ENCODE peak calls at places on chromosomes 4 and X, in four cellular contexts. K is IMR-90, O is A549, L is HepG2. G is an unnamed sample.

GRCh38 chrX:109635151-109635550 is 10.2 kb upstream of the KCNE5 start:
- DNase-seq in O (peak; percentile 3), L (no peak), K (peak; percentile 5), G (peak; percentile 25)

GRCh38 chr4:15906024-15906443 is 32.5 kb downstream of the FGFBP1 start:
- DNase-seq in K (no peak), O (peak; percentile 85), L (no peak), G (peak; percentile 51)

GRCh38 chr4:2412534-2412884 is 5.9 kb downstream of the ZFYVE28 start:
- DNase-seq in K (no peak), O (no peak), L (no peak), G (peak; percentile 83)

GRCh38 chrX:46547857-46548256 is 2.6 kb upstream of the ZNF674 start:
- DNase-seq in O (no peak), K (peak; percentile 84), L (peak; percentile 27), G (no peak)

GRCh38 chr4:42310343-42310742 is 86.9 kb upstream of the SHISA3 start:
- DNase-seq in K (no peak), L (no peak), O (no peak), G (no peak)

GRCh38 chr4:87560802-87561201 is 31.6 kb upstream of the SPARCL1 start:
- DNase-seq in K (no peak), L (no peak), O (no peak), G (no peak)

GRCh38 chrX:97461763-97462162 is 578.1 kb downstream of the RPA4 start:
- DNase-seq in O (no peak), L (no peak), K (no peak), G (no peak)

GRCh38 chr4:134471569-134471968 is 270.0 kb upstream of the PABPC4L start:
- DNase-seq in O (no peak), K (no peak), L (no peak), G (no peak)

GRCh38 chrX:3699841-3700381 is 13.5 kb downstream of the PRKX start:
- DNase-seq in O (no peak), K (no peak), L (no peak), G (no peak)

GRCh38 chr4:107391009-107391629 is 328.9 kb downstream of the PAPSS1 start:
- DNase-seq in K (no peak), L (no peak), O (no peak), G (no peak)

GRCh38 chr4:74094227-74094626 is 4.8 kb downstream of the CXCL2 start:
- DNase-seq in K (no peak), O (no peak), L (no peak), G (no peak)

GRCh38 chr4:52369649-52370048 is 289.5 kb downstream of the USP46 start:
- DNase-seq in K (no peak), O (no peak), L (peak; percentile 97), G (no peak)

GRCh38 chrX:53474707-53475106 is 40.5 kb upstream of the HSD17B10 start:
- DNase-seq in K (no peak), O (no peak), L (no peak), G (no peak)

GRCh38 chr4:97576955-97577354 is 566.3 kb downstream of the STPG2 start:
- DNase-seq in O (no peak), K (no peak), L (no peak), G (no peak)

GRCh38 chr4:24805036-24805435 is 9.7 kb downstream of the SOD3 start:
- DNase-seq in O (no peak), K (no peak), L (no peak), G (no peak)

GRCh38 chr4:37644962-37645361 is 41.2 kb downstream of the RELL1 start:
- DNase-seq in L (no peak), K (peak; percentile 91), O (no peak), G (no peak)

GRCh38 chr4:167419468-167420133 is 185.3 kb upstream of the SPOCK3 start:
- DNase-seq in K (no peak), L (no peak), O (no peak), G (no peak)

GRCh38 chrX:2434764-2435163 is 66.0 kb downstream of the DHRSX start:
- DNase-seq in O (no peak), K (no peak), L (no peak), G (no peak)

GRCh38 chrX:119398587-119398973 is 556 bp upstream of the SLC25A43 start:
- DNase-seq in K (no peak), L (peak; percentile 7), O (no peak), G (peak; percentile 16)

GRCh38 chr4:16642897-16643296 is 255.5 kb downstream of the LDB2 start:
- DNase-seq in L (peak; percentile 7), K (no peak), O (no peak), G (peak; percentile 7)

GRCh38 chr4:19329631-19330030 is 922.1 kb upstream of the SLIT2 start:
- DNase-seq in O (no peak), L (no peak), K (peak; percentile 41), G (no peak)

GRCh38 chrX:85159644-85160043 is 83.9 kb downstream of the SATL1 start:
- DNase-seq in L (no peak), O (no peak), K (no peak), G (no peak)

GRCh38 chr4:175419120-175419774 is 392.8 kb downstream of the GPM6A start:
- DNase-seq in K (peak; percentile 96), L (peak; percentile 13), O (peak; percentile 31), G (no peak)

GRCh38 chrX:16867947-16868346 is 2.2 kb downstream of the RBBP7 start:
- DNase-seq in K (no peak), L (peak; percentile 38), O (no peak), G (no peak)

GRCh38 chrX:151878574-151878973 is 34.1 kb upstream of the MAGEA4 start:
- DNase-seq in O (no peak), K (no peak), L (no peak), G (no peak)

GRCh38 chr4:140668111-140668510 is 88.1 kb downstream of the TBC1D9 start:
- DNase-seq in L (no peak), O (no peak), K (no peak), G (no peak)

GRCh38 chr4:30413915-30414314 is 306.3 kb upstream of the PCDH7 start:
- DNase-seq in O (no peak), K (no peak), L (no peak), G (no peak)

GRCh38 chrX:53688300-53688699 is 1.8 kb upstream of the HUWE1 start:
- DNase-seq in O (no peak), K (no peak), L (no peak), G (no peak)

GRCh38 chr4:23889814-23890269 is at the start of gene PPARGC1A:
- DNase-seq in L (peak; percentile 80), O (no peak), K (peak; percentile 50), G (no peak)

GRCh38 chr4:663438-664428 is 10.3 kb downstream of the ATP5ME start:
- DNase-seq in O (no peak), L (no peak), K (no peak), G (no peak)

GRCh38 chrX:56314334-56314733 is 82.2 kb downstream of the KLF8 start:
- DNase-seq in K (no peak), O (no peak), L (no peak), G (no peak)

GRCh38 chrX:3143043-3143799 is 102.0 kb downstream of the ARSF start:
- DNase-seq in K (no peak), L (peak; percentile 0), O (no peak), G (peak; percentile 11)

GRCh38 chr4:21765810-21766407 is 182.7 kb downstream of the KCNIP4 start:
- DNase-seq in L (peak; percentile 25), K (peak; percentile 29), O (peak; percentile 2), G (peak; percentile 21)

GRCh38 chrX:137695405-137695804 is 129.5 kb downstream of the ZIC3 start:
- DNase-seq in O (no peak), L (no peak), K (no peak), G (no peak)
- TF ChIP-seq MAFK in O (no peak), L (no peak), K (no peak), G (no peak)

GRCh38 chrX:13449441-13449840 is 120.0 kb upstream of the EGFL6 start:
- DNase-seq in K (no peak), O (no peak), L (no peak), G (no peak)
- TF ChIP-seq MAFK in K (no peak), O (no peak), L (no peak), G (no peak)

GRCh38 chr4:81471361-81472248 is at the start of gene RASGEF1B:
- DNase-seq in O (peak; percentile 16), L (peak; percentile 32), K (peak; percentile 62), G (peak; percentile 95)
- TF ChIP-seq MAFK in O (no peak), L (no peak), K (no peak), G (no peak)

DNA sequence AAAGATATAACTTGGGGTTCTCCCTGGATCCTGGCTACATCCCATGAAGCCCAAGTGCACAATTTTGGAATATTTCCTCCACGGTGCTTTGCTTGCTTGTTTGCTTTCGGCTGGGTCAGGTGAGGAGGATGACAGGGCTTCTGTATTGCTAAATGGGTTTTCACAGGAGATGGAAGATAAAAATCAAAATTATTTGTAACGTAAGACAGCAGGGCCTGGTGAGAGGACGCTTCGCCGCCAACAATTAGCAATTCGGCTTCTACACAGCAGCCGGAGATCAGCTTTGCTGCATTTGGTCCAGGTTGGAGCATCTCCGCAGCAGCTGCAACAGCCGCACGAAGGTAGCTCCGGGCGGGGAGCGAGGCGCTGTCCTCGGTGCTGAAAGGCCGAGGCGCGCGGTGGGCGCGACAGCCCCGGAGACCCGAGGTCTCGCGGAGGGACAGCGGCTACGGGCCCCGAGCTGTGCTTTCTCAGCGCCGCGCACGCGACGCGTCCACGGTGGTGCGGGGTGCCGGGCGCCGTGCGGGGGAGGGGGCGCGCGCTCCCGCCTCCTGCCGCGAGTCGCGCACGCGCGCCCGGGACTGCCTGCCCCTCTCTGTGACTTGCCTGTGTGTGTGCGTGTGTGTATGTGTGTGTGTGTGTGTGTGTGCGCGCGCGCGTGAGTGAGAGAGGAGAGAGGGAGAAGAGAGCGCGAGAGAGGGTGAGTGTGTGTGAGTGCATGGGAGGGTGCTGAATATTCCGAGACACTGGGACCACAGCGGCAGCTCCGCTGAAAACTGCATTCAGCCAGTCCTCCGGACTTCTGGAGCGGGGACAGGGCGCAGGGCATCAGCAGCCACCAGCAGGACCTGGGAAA is at the start of gene GRIA2:
- DNase-seq in O (peak; percentile 15), L (peak; percentile 1), K (peak; percentile 54), G (peak; percentile 14)
- TF ChIP-seq MAFK in O (no peak), L (no peak), K (no peak), G (no peak)